ENCODE peak calls at places on chromosomes 16 and 17, in seven cellular contexts. A, L, O, X, Q, U and R are unnamed samples.

GRCh38 chr16:57314161-57314785 is 29.8 kb upstream of the PLLP start:
- DNase-seq in O (peak; percentile 41), U (no peak), X (no peak), L (no peak), Q (no peak), A (no peak), R (no peak)

GRCh38 chr17:76270770-76271668 is 5.9 kb downstream of the UBALD2 start:
- DNase-seq in X (no peak), L (no peak), Q (no peak), O (peak; percentile 75), A (no peak), U (no peak), R (no peak)

GRCh38 chr16:87765473-87765775 is 362 bp downstream of the KLHDC4 start:
- DNase-seq in X (no peak), L (peak; percentile 9), U (no peak), O (peak; percentile 48), Q (no peak), A (peak; percentile 38), R (no peak)

GRCh38 chr17:34474706-34475105 is 104.7 kb upstream of the TMEM132E start:
- DNase-seq in Q (no peak), A (no peak), L (no peak), X (no peak), O (no peak), U (no peak), R (no peak)

GRCh38 chr16:66653581-66654350 is 42.8 kb downstream of the CMTM4 start:
- DNase-seq in U (peak; percentile 52), L (no peak), Q (no peak), X (no peak), O (no peak), A (peak; percentile 30), R (no peak)

GRCh38 chr17:58516644-58517377 is 2.4 kb upstream of the MTMR4 start:
- DNase-seq in O (no peak), Q (no peak), X (no peak), L (no peak), A (no peak), U (no peak), R (no peak)

GRCh38 chr16:85055503-85056210 is 28.1 kb downstream of the KIAA0513 start:
- DNase-seq in A (peak; percentile 73), O (peak; percentile 91), Q (no peak), X (no peak), L (peak; percentile 72), U (peak; percentile 64), R (no peak)

GRCh38 chr17:65659512-65659911 is 98.1 kb upstream of the AXIN2 start:
- DNase-seq in L (no peak), A (no peak), O (no peak), X (no peak), Q (no peak), U (no peak), R (no peak)

GRCh38 chr17:79548116-79548515 is 62.7 kb downstream of the RBFOX3 start:
- DNase-seq in Q (no peak), L (no peak), A (no peak), X (no peak), U (no peak), O (no peak), R (no peak)

GRCh38 chr16:49452568-49452967 is 79.0 kb downstream of the C16orf78 start:
- DNase-seq in U (no peak), X (no peak), A (no peak), L (no peak), Q (no peak), O (no peak), R (no peak)

GRCh38 chr17:77836557-77837041 is 121.9 kb upstream of the TNRC6C start:
- DNase-seq in Q (no peak), X (no peak), A (peak; percentile 66), U (peak; percentile 88), L (peak; percentile 18), O (no peak), R (peak; percentile 90)

GRCh38 chr16:30658731-30659506 is 688 bp downstream of the FBRS start:
- DNase-seq in X (peak; percentile 87), U (peak; percentile 98), Q (peak; percentile 72), O (peak; percentile 99), A (peak; percentile 99), L (peak; percentile 97), R (peak; percentile 79)

GRCh38 chr17:47897561-47897960 is 1.5 kb downstream of the SP2 start:
- DNase-seq in Q (no peak), U (no peak), X (no peak), L (no peak), O (no peak), A (peak; percentile 26), R (no peak)

GRCh38 chr17:900336-900735 is 79.2 kb downstream of the NXN start:
- DNase-seq in A (peak; percentile 46), X (no peak), L (peak; percentile 29), Q (no peak), O (no peak), U (no peak), R (no peak)

GRCh38 chr16:78292726-78293380 is 193.4 kb downstream of the WWOX start:
- DNase-seq in Q (no peak), X (no peak), L (no peak), U (no peak), O (no peak), A (no peak), R (no peak)

GRCh38 chr17:78401246-78401645 is 22.8 kb downstream of the PGS1 start:
- DNase-seq in L (peak; percentile 41), X (no peak), U (no peak), A (no peak), Q (no peak), O (no peak), R (no peak)

GRCh38 chr16:81521141-81521626 is 76.6 kb downstream of the CMIP start:
- DNase-seq in O (peak; percentile 89), U (no peak), Q (peak; percentile 40), A (no peak), L (no peak), X (no peak), R (no peak)

GRCh38 chr16:4136229-4136813 is 20.1 kb upstream of the ADCY9 start:
- DNase-seq in X (peak; percentile 88), U (no peak), Q (no peak), L (no peak), A (peak; percentile 25), O (no peak), R (peak; percentile 74)

GRCh38 chr16:85906349-85906748 is 7.4 kb downstream of the IRF8 start:
- DNase-seq in A (no peak), U (no peak), Q (no peak), X (no peak), L (no peak), O (no peak), R (no peak)

GRCh38 chr16:69859105-69859969 is 91.8 kb upstream of the CLEC18A start:
- DNase-seq in A (no peak), X (no peak), Q (peak; percentile 29), U (no peak), L (peak; percentile 12), O (peak; percentile 52), R (no peak)

GRCh38 chr17:1460233-1460632 is 4.2 kb upstream of the CRK start:
- DNase-seq in L (peak; percentile 36), O (no peak), A (peak; percentile 67), U (peak; percentile 32), Q (no peak), X (no peak), R (no peak)

GRCh38 chr17:80743181-80743771 is 198.6 kb downstream of the RPTOR start:
- DNase-seq in L (peak; percentile 14), U (no peak), O (no peak), X (no peak), A (peak; percentile 64), Q (no peak), R (no peak)

GRCh38 chr17:14471052-14471451 is 170.2 kb downstream of the HS3ST3B1 start:
- DNase-seq in A (peak; percentile 90), O (no peak), X (no peak), U (peak; percentile 85), Q (no peak), L (peak; percentile 93), R (peak; percentile 39)

GRCh38 chr16:88633684-88634140 is 4.7 kb upstream of the IL17C start:
- DNase-seq in X (no peak), L (peak; percentile 34), O (peak; percentile 68), Q (peak; percentile 20), A (peak; percentile 56), U (peak; percentile 30), R (no peak)

GRCh38 chr17:80912451-80912850 is 79.2 kb upstream of the CHMP6 start:
- DNase-seq in L (no peak), A (no peak), O (no peak), U (no peak), Q (no peak), X (no peak), R (no peak)

GRCh38 chr16:62620259-62620658 is 584.0 kb upstream of the CDH8 start:
- DNase-seq in X (no peak), L (no peak), U (no peak), O (no peak), A (peak; percentile 20), Q (no peak), R (no peak)

GRCh38 chr16:73149329-73149728 is 101.4 kb upstream of the ZFHX3 start:
- DNase-seq in U (no peak), A (no peak), L (no peak), X (no peak), O (no peak), Q (no peak), R (no peak)

GRCh38 chr17:38589462-38590114 is 16.2 kb downstream of the SRCIN1 start:
- DNase-seq in L (no peak), U (no peak), X (no peak), O (no peak), A (no peak), Q (no peak), R (no peak)

GRCh38 chr17:1169471-1169908 is 10.3 kb downstream of the ABR start:
- DNase-seq in A (no peak), Q (peak; percentile 50), O (no peak), U (no peak), L (no peak), X (no peak), R (no peak)

GRCh38 chr16:69171325-69172095 is 15.5 kb upstream of the SNTB2 start:
- DNase-seq in L (peak; percentile 85), X (no peak), A (peak; percentile 44), U (peak; percentile 16), Q (no peak), O (no peak), R (no peak)

GRCh38 chr17:62966426-62967110 is 533 bp downstream of the TANC2 start:
- DNase-seq in O (no peak), L (peak; percentile 32), X (no peak), U (peak; percentile 58), A (peak; percentile 60), Q (peak; percentile 68), R (no peak)

GRCh38 chr16:10656618-10657017 is 38.1 kb downstream of the TEKT5 start:
- DNase-seq in L (no peak), X (no peak), U (no peak), O (no peak), Q (no peak), A (no peak), R (no peak)

GRCh38 chr17:77085916-77086432 is 54.8 kb upstream of the SEC14L1 start:
- DNase-seq in Q (no peak), U (no peak), O (no peak), L (no peak), X (no peak), A (no peak), R (no peak)

GRCh38 chr16:66326995-66327513 is 39.4 kb upstream of the CDH5 start:
- DNase-seq in L (no peak), O (no peak), X (no peak), A (no peak), Q (no peak), U (no peak), R (no peak)

GRCh38 chr17:31653710-31654109 is 205.3 kb downstream of the COPRS start:
- DNase-seq in U (peak; percentile 19), O (no peak), X (no peak), Q (no peak), A (no peak), L (no peak), R (no peak)

GRCh38 chr16:9297437-9298113 is 206.1 kb downstream of the HAPSTR1 start:
- DNase-seq in U (peak; percentile 2), X (no peak), Q (peak; percentile 52), A (peak; percentile 29), L (peak; percentile 3), O (no peak), R (no peak)

GRCh38 chr17:45265823-45266222 is 3.9 kb upstream of the SPATA32 start:
- DNase-seq in U (peak; percentile 90), L (peak; percentile 93), Q (no peak), A (peak; percentile 96), X (no peak), O (no peak), R (no peak)

GRCh38 chr16:84929421-84930297 is 81.7 kb downstream of the ZDHHC7 start:
- DNase-seq in L (no peak), U (no peak), O (no peak), Q (no peak), A (peak; percentile 70), X (no peak), R (no peak)